ENCODE peak calls at places on chromosomes 7 and 10, in nine cellular contexts. F is EH, D is lower leg skin, J is astrocyte of the spinal cord, R is IMR-90, A is NCI-H748 treated with DMSO at 0.1 percent for 48 hours, U is cardiac muscle cell, M is GM12892, O is AG04449. Q is an unnamed sample.

GRCh38 chr7:14045651-14046050 is 56.2 kb upstream of the ETV1 start:
- DNase-seq in U (no peak), A (no peak), F (no peak), J (no peak), R (no peak), O (no peak), D (no peak), M (no peak), Q (no peak)

GRCh38 chr7:101846800-101847538 is 29.5 kb downstream of the CUX1 start:
- DNase-seq in J (no peak), D (no peak), M (no peak), U (no peak), R (no peak), O (no peak), A (no peak), F (no peak), Q (no peak)

GRCh38 chr10:102729090-102730026 is 14.4 kb upstream of the WBP1L start:
- DNase-seq in D (peak), U (peak), F (peak), M (peak), O (no peak), A (no peak), J (peak), R (peak), Q (no peak)

GRCh38 chr7:63073286-63073685 is 925.4 kb upstream of the ZNF722 start:
- DNase-seq in D (peak), A (no peak), R (no peak), J (no peak), O (no peak), F (no peak), U (no peak), M (no peak), Q (no peak)

GRCh38 chr7:24339575-24339974 is 55.6 kb downstream of the NPY start:
- DNase-seq in U (no peak), J (no peak), O (no peak), M (no peak), F (no peak), A (no peak), D (no peak), R (no peak), Q (no peak)

GRCh38 chr7:20513897-20514296 is 101.6 kb upstream of the ABCB5 start:
- DNase-seq in M (no peak), O (no peak), A (no peak), R (no peak), U (no peak), J (no peak), D (no peak), F (no peak), Q (no peak)

GRCh38 chr10:124641282-124642075 is 102.7 kb downstream of the FAM53B start:
- DNase-seq in O (no peak), U (peak), R (peak), A (no peak), M (peak), D (no peak), J (peak), F (peak), Q (no peak)

GRCh38 chr7:6607651-6608051 is 7.8 kb upstream of the ZNF853 start:
- DNase-seq in J (no peak), F (no peak), M (no peak), R (no peak), O (no peak), D (no peak), U (no peak), A (no peak), Q (no peak)

GRCh38 chr7:105621617-105622016 is 40.3 kb upstream of the EFCAB10 start:
- DNase-seq in A (no peak), U (peak), F (peak), R (peak), J (peak), O (no peak), D (no peak), M (no peak), Q (no peak)

GRCh38 chr10:112223725-112224124 is 40.2 kb upstream of the GPAM start:
- DNase-seq in U (no peak), F (peak), A (no peak), R (no peak), J (no peak), M (no peak), O (no peak), D (no peak), Q (no peak)

GRCh38 chr7:20095441-20095840 is 121.7 kb downstream of the MACC1 start:
- DNase-seq in M (no peak), O (no peak), D (peak), A (no peak), R (no peak), J (no peak), F (no peak), U (no peak), Q (no peak)

GRCh38 chr10:1559311-1559710 is 178.0 kb downstream of the ADARB2 start:
- DNase-seq in U (no peak), R (no peak), J (no peak), D (no peak), M (no peak), O (no peak), F (no peak), A (no peak), Q (no peak)

GRCh38 chr7:123415625-123416024 is 118.8 kb downstream of the IQUB start:
- DNase-seq in F (no peak), U (no peak), A (no peak), O (no peak), J (no peak), M (no peak), D (no peak), R (no peak), Q (no peak)

GRCh38 chr7:142874409-142874808 is 11.1 kb downstream of the TRPV6 start:
- DNase-seq in A (no peak), O (no peak), J (no peak), M (no peak), U (no peak), F (no peak), R (no peak), D (no peak), Q (no peak)

Q was measured in PC-9.